ENCODE peak calls at places on chromosomes 2 and 18, in nine cellular contexts. P is heart left ventricle, B is sigmoid colon, H is tibial artery, V is neural progenitor cell, O is astrocyte, J is vagina, I is H9, A is breast epithelium. W is an unnamed sample.

GRCh38 chr2:47650001-47650535 is 132.9 kb upstream of the MSH6 start:
- DNase-seq in P (no peak), B (no peak), H (no peak), V (no peak), O (no peak), J (no peak), I (no peak), A (no peak), W (no peak)

GRCh38 chr2:216694826-216695217 is 527 bp downstream of the IGFBP5 start:
- DNase-seq in P (no peak), B (peak; percentile 68), H (no peak), V (peak; percentile 43), O (no peak), J (no peak), I (no peak), A (no peak), W (no peak)

GRCh38 chr2:40434638-40435296 is 17.1 kb downstream of the SLC8A1 start:
- DNase-seq in P (no peak), B (no peak), H (no peak), V (no peak), O (peak; percentile 99), J (no peak), I (no peak), A (no peak), W (peak; percentile 93)

GRCh38 chr2:99940963-99941362 is 201.4 kb downstream of the AFF3 start:
- DNase-seq in P (no peak), B (no peak), H (no peak), V (no peak), O (peak; percentile 89), J (peak; percentile 44), I (no peak), A (no peak), W (no peak)

GRCh38 chr2:215921884-215922283 is 91.5 kb downstream of the MREG start:
- DNase-seq in P (peak; percentile 31), B (no peak), H (no peak), V (no peak), O (peak; percentile 87), J (peak; percentile 52), I (no peak), A (no peak), W (peak; percentile 72)

GRCh38 chr2:37414470-37414949 is 70.1 kb downstream of the QPCT start:
- DNase-seq in P (no peak), B (peak; percentile 74), H (no peak), V (peak; percentile 74), O (peak; percentile 69), J (no peak), I (no peak), A (no peak), W (no peak)

GRCh38 chr2:88724643-88725332 is 33.3 kb downstream of the RPIA start:
- DNase-seq in P (no peak), B (no peak), H (no peak), V (no peak), O (no peak), J (no peak), I (no peak), A (no peak), W (no peak)

GRCh38 chr2:105515581-105516415 is 116.9 kb upstream of the FHL2 start:
- DNase-seq in P (peak; percentile 95), B (no peak), H (peak; percentile 77), V (no peak), O (peak; percentile 44), J (no peak), I (no peak), A (peak; percentile 81), W (no peak)

GRCh38 chr2:189300917-189301316 is 121.4 kb upstream of the COL5A2 start:
- DNase-seq in P (no peak), B (no peak), H (no peak), V (no peak), O (no peak), J (no peak), I (no peak), A (no peak), W (no peak)

GRCh38 chr2:10059552-10060335 is 16.4 kb downstream of the KLF11 start:
- DNase-seq in P (no peak), B (no peak), H (no peak), V (no peak), O (no peak), J (no peak), I (no peak), A (no peak), W (no peak)

GRCh38 chr18:48360376-48361021 is 48.7 kb downstream of the ZBTB7C start:
- DNase-seq in P (no peak), B (peak; percentile 29), H (no peak), V (no peak), O (no peak), J (peak; percentile 69), I (no peak), A (no peak), W (peak; percentile 32)

GRCh38 chr2:61855178-61855523 is 1.3 kb upstream of the FAM161A start:
- DNase-seq in P (no peak), B (no peak), H (no peak), V (peak; percentile 51), O (peak; percentile 17), J (peak; percentile 87), I (no peak), A (no peak), W (no peak)

GRCh38 chr2:238095143-238095542 is 5.0 kb upstream of the ESPNL start:
- DNase-seq in P (no peak), B (no peak), H (no peak), V (no peak), O (no peak), J (no peak), I (no peak), A (no peak), W (no peak)

GRCh38 chr2:47039913-47040562 is 115.1 kb downstream of the STPG4 start:
- DNase-seq in P (no peak), B (no peak), H (no peak), V (no peak), O (no peak), J (no peak), I (no peak), A (no peak), W (no peak)

GRCh38 chr2:191114403-191114886 is 36.3 kb downstream of the STAT4 start:
- DNase-seq in P (no peak), B (no peak), H (no peak), V (no peak), O (no peak), J (no peak), I (no peak), A (no peak), W (no peak)

GRCh38 chr2:168286535-168286934 is 39.1 kb upstream of the STK39 start:
- DNase-seq in P (no peak), B (no peak), H (no peak), V (no peak), O (no peak), J (no peak), I (no peak), A (no peak), W (no peak)

GRCh38 chr2:158204741-158205165 is 103.1 kb downstream of the UPP2 start:
- DNase-seq in P (no peak), B (no peak), H (no peak), V (no peak), O (peak; percentile 16), J (no peak), I (no peak), A (no peak), W (peak; percentile 48)

GRCh38 chr2:158134655-158135054 is 33.0 kb downstream of the UPP2 start:
- DNase-seq in P (no peak), B (no peak), H (no peak), V (no peak), O (no peak), J (no peak), I (no peak), A (no peak), W (no peak)

GRCh38 chr2:241943209-241943850 is 73.8 kb downstream of the RTP5 start:
- DNase-seq in P (no peak), B (no peak), H (no peak), V (no peak), O (no peak), J (no peak), I (peak; percentile 22), A (peak; percentile 43), W (no peak)
- H3K9me3 ChIP-seq in P (no peaks in the 10 kb centered on the region), B (no peaks in the 10 kb centered on the region), H (no peaks in the 10 kb centered on the region), V (no peaks in the 10 kb centered on the region), O (peaks cover 17% of the 10 kb centered on the region), J (no peaks in the 10 kb centered on the region), I (no peaks in the 10 kb centered on the region), A (no peaks in the 10 kb centered on the region), W (peaks cover 3% of the 10 kb centered on the region)

GRCh38 chr2:51866361-51866760 is 834.4 kb upstream of the NRXN1 start:
- DNase-seq in P (no peak), B (no peak), H (no peak), V (no peak), O (peak; percentile 36), J (no peak), I (no peak), A (no peak), W (no peak)
- H3K9me3 ChIP-seq in P (no peaks in the 10 kb centered on the region), B (no peaks in the 10 kb centered on the region), H (no peaks in the 10 kb centered on the region), V (no peaks in the 10 kb centered on the region), O (no peaks in the 10 kb centered on the region), J (no peaks in the 10 kb centered on the region), I (no peaks in the 10 kb centered on the region), A (peaks cover 4% of the 10 kb centered on the region), W (peaks cover 3% of the 10 kb centered on the region)

GRCh38 chr18:78764544-78764943 is 215.1 kb upstream of the SALL3 start:
- DNase-seq in P (no peak), B (peak; percentile 54), H (no peak), V (no peak), O (no peak), J (peak; percentile 80), I (no peak), A (no peak), W (no peak)

GRCh38 chr18:78766651-78767533 is 212.7 kb upstream of the SALL3 start:
- DNase-seq in P (no peak), B (peak; percentile 35), H (peak; percentile 44), V (no peak), O (no peak), J (no peak), I (no peak), A (no peak), W (no peak)

GRCh38 chr18:78765637-78766281 is 213.9 kb upstream of the SALL3 start:
- DNase-seq in P (no peak), B (no peak), H (no peak), V (no peak), O (no peak), J (no peak), I (no peak), A (no peak), W (no peak)

GRCh38 chr18:78762753-78763152 is 216.9 kb upstream of the SALL3 start:
- DNase-seq in P (no peak), B (peak; percentile 58), H (no peak), V (no peak), O (no peak), J (no peak), I (no peak), A (no peak), W (no peak)

DNA sequence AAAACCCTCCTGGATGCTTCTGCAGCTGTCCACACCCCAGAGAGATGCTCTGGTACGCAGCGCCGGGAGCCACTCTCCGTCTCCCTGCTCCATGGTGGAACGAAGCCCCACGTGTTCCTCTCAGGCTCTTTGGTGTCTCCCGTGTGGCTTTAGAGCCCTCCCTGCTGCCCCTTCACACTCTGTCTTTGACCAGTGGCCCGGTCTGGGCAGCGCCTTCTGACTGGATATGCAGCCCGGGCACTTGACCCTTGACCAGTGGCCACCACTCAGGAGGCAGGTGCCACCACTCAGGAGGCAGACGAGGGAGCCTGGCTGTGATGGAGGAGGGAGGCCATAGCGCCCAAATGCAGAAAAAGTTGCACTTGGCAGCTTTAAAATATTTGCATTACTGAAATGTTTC is 214.5 kb upstream of the SALL3 start:
- DNase-seq in P (no peak), B (peak; percentile 50), H (no peak), V (no peak), O (no peak), J (no peak), I (no peak), A (no peak), W (no peak)
- H3K9me3 ChIP-seq in P (no peaks in the 10 kb centered on the region), B (no peaks in the 10 kb centered on the region), H (no peaks in the 10 kb centered on the region), V (no peaks in the 10 kb centered on the region), O (no peaks in the 10 kb centered on the region), J (no peaks in the 10 kb centered on the region), I (no peaks in the 10 kb centered on the region), A (no peaks in the 10 kb centered on the region), W (peaks cover 11% of the 10 kb centered on the region)

GRCh38 chr2:16391986-16392385 is 273.6 kb downstream of the CYRIA start:
- DNase-seq in P (no peak), B (no peak), H (no peak), V (no peak), O (no peak), J (no peak), I (no peak), A (no peak), W (no peak)
- H3K9me3 ChIP-seq in P (no peaks in the 10 kb centered on the region), B (no peaks in the 10 kb centered on the region), H (no peaks in the 10 kb centered on the region), V (no peaks in the 10 kb centered on the region), O (peaks cover 4% of the 10 kb centered on the region), J (no peaks in the 10 kb centered on the region), I (no peaks in the 10 kb centered on the region), A (no peaks in the 10 kb centered on the region), W (no peaks in the 10 kb centered on the region)

W was measured in SJSA1.